ENCODE peak calls at places on chromosomes 12 and 14, in seven cellular contexts. J is CD4-positive, alpha-beta memory T cell; B is HCEC 1CT; C is MCF 10A; U is cardiac fibroblast; R is EH; M is lung. Z is an unnamed sample.

GRCh38 chr14:23478109-23478698 is 8.7 kb downstream of the NGDN start:
- DNase-seq in C (peak), R (peak), J (peak), M (peak), U (peak), B (peak), Z (peak)

GRCh38 chr14:68878908-68879307 is 86.0 kb upstream of the ZFP36L1 start:
- DNase-seq in C (no peak), U (no peak), B (no peak), M (no peak), R (no peak), J (no peak), Z (no peak)

GRCh38 chr12:28253175-28253641 is 63.0 kb downstream of the CCDC91 start:
- DNase-seq in M (no peak), J (peak), R (peak), C (no peak), U (no peak), B (peak), Z (no peak)

GRCh38 chr14:34302654-34303053 is 159.4 kb downstream of the SPTSSA start:
- DNase-seq in M (no peak), R (no peak), C (no peak), J (no peak), B (no peak), U (peak), Z (no peak)

GRCh38 chr12:20487519-20487918 is 119.2 kb downstream of the PDE3A start:
- DNase-seq in U (no peak), M (no peak), B (no peak), R (peak), J (no peak), C (no peak), Z (no peak)

GRCh38 chr12:79515526-79515935 is 175.2 kb downstream of the PAWR start:
- DNase-seq in C (no peak), M (no peak), U (peak), J (no peak), B (no peak), R (peak), Z (no peak)

GRCh38 chr12:67299526-67299925 is 30.4 kb downstream of the CAND1 start:
- DNase-seq in R (no peak), B (no peak), M (no peak), C (no peak), U (no peak), J (no peak), Z (no peak)

GRCh38 chr12:1848741-1849140 is 28.4 kb downstream of the LRTM2 start:
- DNase-seq in U (no peak), M (no peak), J (no peak), C (no peak), B (no peak), R (no peak), Z (no peak)

GRCh38 chr12:23253191-23253590 is 628.2 kb downstream of the ETNK1 start:
- DNase-seq in U (no peak), B (no peak), J (no peak), R (no peak), C (no peak), M (no peak), Z (no peak)

GRCh38 chr14:24385524-24385923 is 13.3 kb upstream of the NYNRIN start:
- DNase-seq in C (no peak), U (no peak), R (no peak), B (no peak), M (no peak), J (no peak), Z (no peak)

GRCh38 chr12:54562720-54563356 is 13.4 kb downstream of the PDE1B start:
- DNase-seq in C (peak), R (no peak), U (no peak), J (no peak), B (no peak), M (no peak), Z (no peak)

GRCh38 chr12:5808956-5809355 is 136.1 kb downstream of the ANO2 start:
- DNase-seq in U (no peak), B (peak), M (no peak), R (peak), C (peak), J (no peak), Z (no peak)

GRCh38 chr12:127550271-127550670 is 716.7 kb upstream of the TMEM132C start:
- DNase-seq in J (no peak), R (peak), U (no peak), M (no peak), C (peak), B (peak), Z (no peak)

GRCh38 chr12:26831959-26832816 is 806 bp downstream of the ITPR2 start:
- DNase-seq in M (peak), R (peak), U (peak), J (peak), C (peak), B (peak), Z (peak)

GRCh38 chr12:127236491-127236890 is 1030.5 kb upstream of the TMEM132C start:
- DNase-seq in B (no peak), C (no peak), J (no peak), R (no peak), U (no peak), M (no peak), Z (no peak)

GRCh38 chr14:72610831-72611200 is 283.1 kb downstream of the DPF3 start:
- DNase-seq in U (no peak), J (no peak), M (no peak), B (no peak), C (no peak), R (peak), Z (no peak)

GRCh38 chr14:63493246-63493645 is 49.9 kb downstream of the PPP2R5E start:
- DNase-seq in R (peak), C (no peak), J (no peak), U (peak), B (peak), M (no peak), Z (peak)

Z was measured in SK-N-DZ.